ENCODE peak calls at places on chromosome 17, in seven cellular contexts. F is heart right ventricle, N is Caco-2, G is MM.1S, D is tibial nerve, P is brain microvascular endothelial cell, S is mucosa of descending colon. U is an unnamed sample.

GRCh38 chr17:74259667-74260524 is 14.1 kb upstream of the DNAI2 start:
- DNase-seq in F (no peak), N (no peak), S (no peak), P (no peak), D (no peak), G (no peak), U (no peak)

GRCh38 chr17:60168654-60169053 is 18.9 kb downstream of the CA4 start:
- DNase-seq in N (no peak), F (no peak), S (no peak), D (no peak), P (no peak), G (no peak), U (no peak)

GRCh38 chr17:19239544-19239943 is 2.4 kb downstream of the EPN2 start:
- DNase-seq in N (no peak), G (no peak), F (no peak), S (no peak), D (no peak), P (no peak), U (peak)

GRCh38 chr17:36675250-36675649 is 73.9 kb downstream of the MRM1 start:
- DNase-seq in N (no peak), S (no peak), D (no peak), P (no peak), G (peak), F (no peak), U (no peak)

GRCh38 chr17:40070895-40071719 is 8.3 kb downstream of the THRA start:
- DNase-seq in S (peak), N (peak), G (no peak), F (peak), P (no peak), D (peak), U (no peak)

GRCh38 chr17:36727577-36727976 is 126.2 kb downstream of the MRM1 start:
- DNase-seq in G (no peak), S (no peak), D (no peak), P (no peak), F (no peak), N (no peak), U (no peak)

GRCh38 chr17:83178533-83179201 is 99.3 kb downstream of the METRNL start:
- DNase-seq in S (no peak), N (peak), F (no peak), D (peak), G (no peak), P (no peak), U (no peak)

GRCh38 chr17:55159251-55159650 is 105.5 kb upstream of the HLF start:
- DNase-seq in S (no peak), F (no peak), P (no peak), N (no peak), D (no peak), G (no peak), U (peak)

GRCh38 chr17:70110443-70110880 is 35.4 kb downstream of the KCNJ16 start:
- DNase-seq in S (no peak), F (peak), D (no peak), N (no peak), G (no peak), P (peak), U (peak)

GRCh38 chr17:55693244-55694216 is 29.1 kb downstream of the TMEM100 start:
- DNase-seq in S (no peak), P (no peak), F (no peak), D (peak), G (no peak), N (no peak), U (no peak)

GRCh38 chr17:73863761-73864535 is 219.7 kb upstream of the SDK2 start:
- DNase-seq in F (no peak), S (no peak), G (no peak), N (no peak), D (no peak), P (no peak), U (no peak)

GRCh38 chr17:19760781-19761180 is 12.7 kb upstream of the ALDH3A1 start:
- DNase-seq in G (no peak), F (no peak), D (no peak), P (no peak), N (no peak), S (no peak), U (no peak)

GRCh38 chr17:45823598-45823997 is 21.1 kb upstream of the SPPL2C start:
- DNase-seq in N (no peak), F (no peak), G (peak), D (no peak), P (no peak), S (no peak), U (no peak)

GRCh38 chr17:5209396-5209795 is 17.7 kb upstream of the ZNF594 start:
- DNase-seq in N (no peak), D (no peak), P (peak), G (no peak), F (no peak), S (no peak), U (peak)

GRCh38 chr17:47220531-47220999 is 11.4 kb downstream of the MYL4 start:
- DNase-seq in D (no peak), G (no peak), F (no peak), N (no peak), P (no peak), S (no peak), U (no peak)

GRCh38 chr17:42895185-42895555 is 5.4 kb upstream of the G6PC1 start:
- DNase-seq in S (peak), P (peak), F (no peak), D (no peak), G (no peak), N (no peak), U (peak)

GRCh38 chr17:21303441-21304065 is 19.0 kb downstream of the MAP2K3 start:
- DNase-seq in G (no peak), P (no peak), F (no peak), N (no peak), D (no peak), S (peak), U (no peak)

GRCh38 chr17:44235583-44235936 is 16.1 kb upstream of the UBTF start:
- DNase-seq in F (no peak), S (no peak), G (no peak), P (peak), D (no peak), N (no peak), U (peak)

GRCh38 chr17:45200701-45201100 is 21.0 kb upstream of the FMNL1 start:
- DNase-seq in F (no peak), P (no peak), N (no peak), D (peak), S (no peak), G (no peak), U (peak)

GRCh38 chr17:27888945-27889344 is 4.2 kb downstream of the LYRM9 start:
- DNase-seq in G (no peak), D (no peak), N (peak), F (no peak), S (no peak), P (peak), U (no peak)

GRCh38 chr17:76492989-76493501 is 8.2 kb downstream of the RHBDF2 start:
- DNase-seq in G (peak), N (no peak), D (no peak), P (peak), F (peak), S (peak), U (peak)

GRCh38 chr17:55318715-55319487 is 54.1 kb downstream of the HLF start:
- DNase-seq in S (no peak), D (no peak), P (no peak), F (no peak), N (no peak), G (no peak), U (no peak)

GRCh38 chr17:5580367-5580766 is 3.9 kb downstream of the NLRP1 start:
- DNase-seq in P (no peak), N (no peak), S (no peak), D (no peak), G (peak), F (no peak), U (peak)

GRCh38 chr17:39738568-39738901 is 797 bp downstream of the GRB7 start:
- DNase-seq in S (peak), F (no peak), D (no peak), G (peak), N (peak), P (no peak), U (no peak)

GRCh38 chr17:62656446-62656845 is 29.0 kb downstream of the MRC2 start:
- DNase-seq in D (no peak), S (no peak), N (no peak), P (no peak), G (no peak), F (no peak), U (no peak)

GRCh38 chr17:62701706-62702085 is 74.2 kb downstream of the MRC2 start:
- DNase-seq in D (no peak), N (no peak), P (no peak), F (no peak), G (no peak), S (no peak), U (no peak)

GRCh38 chr17:7557825-7558543 is 566 bp upstream of the TNFSF13 start:
- DNase-seq in D (peak), S (peak), F (peak), G (peak), P (no peak), N (no peak), U (peak)

GRCh38 chr17:7548585-7549400 is at the start of gene TNFSF12:
- DNase-seq in N (no peak), S (peak), G (no peak), F (peak), D (peak), P (no peak), U (peak)

GRCh38 chr17:15780188-15780587 is 48.1 kb downstream of the TBC1D26 start:
- DNase-seq in N (no peak), G (no peak), D (no peak), S (no peak), P (no peak), F (no peak), U (no peak)

GRCh38 chr17:15779119-15779518 is 47.0 kb downstream of the TBC1D26 start:
- DNase-seq in D (no peak), F (no peak), P (no peak), S (no peak), G (no peak), N (no peak), U (no peak)

GRCh38 chr17:15777297-15777696 is 45.2 kb downstream of the TBC1D26 start:
- DNase-seq in D (no peak), N (no peak), G (no peak), P (no peak), S (no peak), F (no peak), U (no peak)

GRCh38 chr17:15777717-15778116 is 45.6 kb downstream of the TBC1D26 start:
- DNase-seq in S (no peak), D (no peak), F (no peak), N (no peak), G (no peak), P (no peak), U (no peak)

DNA sequence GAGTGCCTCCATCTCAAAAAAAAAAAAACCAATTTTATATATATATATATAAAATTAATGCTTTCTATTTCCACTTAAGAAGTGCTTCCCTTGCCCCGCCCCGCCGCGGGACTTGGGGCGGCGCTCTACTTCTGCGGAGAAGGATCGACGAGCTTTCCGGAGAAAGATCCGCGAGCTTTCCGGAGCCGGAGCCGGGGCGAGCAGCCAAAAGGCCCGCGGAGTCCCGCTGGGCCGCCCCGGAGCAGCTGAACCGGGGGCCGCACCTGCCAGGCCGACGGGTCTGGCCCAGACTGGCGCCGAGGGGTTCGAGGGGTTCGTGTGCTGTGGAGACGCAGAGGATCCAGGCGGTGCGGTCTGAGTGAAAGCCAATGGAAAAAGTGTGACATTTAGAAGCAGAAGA is 50.7 kb downstream of the TBC1D26 start:
- DNase-seq in G (no peak), S (peak), P (peak), F (peak), N (no peak), D (no peak), U (peak)
- H3K4me3 ChIP-seq in G (no peak), S (no peak), P (peak), F (no peak), N (no peak), D (peak), U (peak)

GRCh38 chr17:38672788-38673713 is 1.7 kb downstream of the EPOP start:
- DNase-seq in D (no peak), F (no peak), P (no peak), S (peak), G (no peak), N (no peak), U (no peak)

GRCh38 chr17:38674013-38674748 is 576 bp downstream of the EPOP start:
- DNase-seq in P (no peak), S (peak), N (no peak), G (peak), F (no peak), D (no peak), U (no peak)

GRCh38 chr17:38671939-38672720 is 2.6 kb downstream of the EPOP start:
- DNase-seq in G (no peak), S (no peak), F (no peak), D (no peak), P (no peak), N (no peak), U (no peak)

GRCh38 chr17:38674749-38675615 is at the start of gene EPOP:
- DNase-seq in N (peak), D (peak), F (peak), S (peak), P (peak), G (peak), U (peak)

DNA sequence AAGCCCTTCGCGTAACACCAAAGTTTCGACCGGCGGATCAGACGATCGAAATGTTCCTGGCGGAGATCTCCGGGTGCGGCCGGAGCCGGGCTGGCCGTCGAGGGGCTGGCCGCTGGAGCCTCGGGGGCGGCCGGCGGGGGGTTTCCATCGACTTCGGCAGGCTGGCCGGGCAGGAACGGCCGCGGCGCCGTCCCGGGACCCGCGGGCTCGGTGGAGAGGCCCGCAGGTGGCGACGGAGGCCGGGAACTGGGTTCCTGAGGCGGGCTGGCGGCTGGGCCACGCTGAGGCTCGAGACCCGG is 1.1 kb downstream of the EPOP start:
- DNase-seq in G (peak), P (no peak), S (no peak), F (no peak), N (no peak), D (no peak), U (no peak)
- TF ChIP-seq CTCF in G (peak), P (no peak), S (no peak), F (no peak), N (no peak), D (no peak), U (no peak)

GRCh38 chr17:48429638-48430586 is at the start of gene SKAP1:
- DNase-seq in D (no peak), G (peak), N (peak), S (peak), P (no peak), F (no peak), U (no peak)
- H3K4me3 ChIP-seq in D (no peak), G (peak), N (peak), S (no peak), P (peak), F (no peak), U (no peak)

DNA sequence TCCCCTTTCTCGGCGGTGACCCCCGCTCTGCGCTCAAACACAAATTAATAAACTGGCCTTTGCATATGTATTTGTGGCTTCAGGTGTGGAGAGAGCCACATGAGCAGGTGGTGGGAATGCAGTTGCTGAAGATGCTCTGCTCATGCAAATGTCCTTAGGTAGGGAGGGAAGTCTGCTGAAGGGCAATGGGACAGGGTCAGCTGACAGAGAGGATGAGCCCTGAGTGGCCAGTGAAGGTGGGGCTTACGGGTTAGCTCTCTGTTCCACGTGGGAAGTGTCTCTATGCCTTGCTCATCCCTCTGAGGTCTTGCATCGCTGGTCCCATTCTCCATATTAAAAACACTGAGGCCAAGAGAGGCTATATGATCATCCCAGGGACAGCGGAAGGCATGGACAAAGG is 74.2 kb upstream of the CCL1 start:
- DNase-seq in F (no peak), G (peak), S (no peak), N (no peak), D (no peak), P (no peak), U (no peak)
- TF ChIP-seq CTCF in F (no peak), G (no peak), S (no peak), N (no peak), D (no peak), P (no peak), U (no peak)

DNA sequence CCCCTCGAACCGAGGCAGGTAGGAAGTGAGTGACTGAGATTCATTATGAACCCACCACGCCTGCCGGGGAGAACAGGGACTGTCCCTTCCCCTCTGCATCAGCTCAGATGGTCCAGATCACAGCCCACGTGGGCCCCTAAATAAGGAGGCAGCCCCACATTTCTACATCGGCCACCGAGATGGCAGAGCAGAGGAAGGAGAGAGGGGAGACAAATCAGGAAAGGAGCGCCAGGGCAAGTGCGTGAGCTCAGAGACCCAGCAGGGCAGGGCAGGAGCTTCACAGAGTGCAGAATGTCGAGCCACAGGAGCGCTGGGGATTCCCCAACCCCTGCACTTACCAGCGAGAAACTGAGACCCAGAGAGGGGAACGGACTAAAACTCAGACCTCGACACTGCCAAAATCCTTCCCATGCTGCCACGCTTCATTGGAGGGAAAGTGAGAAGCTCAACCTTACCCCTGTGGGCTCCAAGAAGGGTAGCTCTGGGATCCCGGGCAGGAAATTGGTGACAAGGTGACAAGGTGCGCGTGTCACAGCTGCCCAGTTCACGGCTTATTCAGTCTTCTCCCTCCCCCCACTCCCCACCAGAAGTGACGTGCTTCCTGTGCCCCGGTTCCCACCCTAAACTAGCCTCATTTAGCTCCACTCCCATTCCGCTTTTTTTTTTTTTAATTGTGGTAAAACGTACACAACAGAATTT is at the start of gene ICAM2:
- DNase-seq in D (no peak), S (peak), F (peak), G (peak), N (no peak), P (no peak), U (no peak)
- H3K4me3 ChIP-seq in D (peak), S (peak), F (peak), G (peak), N (peak), P (no peak), U (peak)

GRCh38 chr17:14201595-14201994 is 35.1 kb downstream of the CDRT15 start:
- DNase-seq in P (no peak), G (no peak), F (no peak), S (no peak), N (no peak), D (no peak), U (no peak)

GRCh38 chr17:14204084-14204483 is 32.6 kb downstream of the CDRT15 start:
- DNase-seq in P (no peak), S (no peak), F (no peak), N (no peak), G (no peak), D (no peak), U (no peak)

GRCh38 chr17:14204546-14204945 is 32.1 kb downstream of the CDRT15 start:
- DNase-seq in D (no peak), P (no peak), S (no peak), N (no peak), F (no peak), G (no peak), U (no peak)

GRCh38 chr17:14202388-14203166 is 34.1 kb downstream of the CDRT15 start:
- DNase-seq in F (no peak), D (no peak), N (no peak), G (no peak), S (no peak), P (no peak), U (no peak)

DNA sequence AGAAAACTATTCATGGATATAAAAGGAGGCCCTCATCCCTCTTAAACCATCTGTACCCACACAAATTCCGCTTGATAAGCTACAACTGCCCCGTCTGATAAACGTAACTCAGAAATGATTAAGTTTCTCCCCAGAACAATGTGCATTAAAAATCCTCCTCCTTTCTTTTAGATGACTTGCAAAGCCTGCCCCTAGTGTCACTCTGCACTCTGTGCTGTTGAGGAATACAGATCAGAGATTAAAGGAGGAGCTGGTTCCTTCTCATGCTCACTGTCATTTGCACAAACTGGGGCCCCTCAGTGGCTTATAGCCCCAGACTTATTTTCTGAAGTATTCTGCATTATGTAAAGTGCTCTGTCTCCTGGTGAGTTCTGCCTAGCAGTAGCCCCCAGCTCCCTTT is 33.3 kb downstream of the CDRT15 start:
- DNase-seq in G (no peak), P (no peak), D (no peak), N (no peak), F (no peak), S (no peak), U (no peak)
- TF ChIP-seq CTCF in G (no peak), P (peak), D (peak), N (no peak), F (peak), S (no peak), U (peak)

U was measured in fibroblast of the aortic adventitia.